ENCODE peak calls at places on chromosomes 4 and X, in five cellular contexts. L is cardiac muscle cell, I is H9, Z is dorsolateral prefrontal cortex, Q is GM20000. Y is an unnamed sample.

GRCh38 chrX:2548731-2549423 is 48.1 kb upstream of the DHRSX start:
- DNase-seq in I (peak), Q (no peak), L (no peak), Z (no peak), Y (no peak)

GRCh38 chr4:65918217-65918616 is 247.9 kb upstream of the EPHA5 start:
- DNase-seq in Q (no peak), I (no peak), Z (no peak), L (peak), Y (no peak)

GRCh38 chr4:183337349-183337748 is 15.1 kb upstream of the CLDN24 start:
- DNase-seq in L (no peak), I (no peak), Q (no peak), Z (no peak), Y (no peak)

GRCh38 chrX:134144231-134144630 is 92.8 kb upstream of the CCDC160 start:
- DNase-seq in I (no peak), Z (no peak), L (peak), Q (peak), Y (peak)

GRCh38 chr4:154313004-154313587 is 178.5 kb downstream of the DCHS2 start:
- DNase-seq in I (no peak), Z (no peak), Q (no peak), L (no peak), Y (no peak)

GRCh38 chr4:8286719-8287355 is 17.3 kb downstream of the HTRA3 start:
- DNase-seq in Q (no peak), I (no peak), L (no peak), Z (no peak), Y (no peak)

GRCh38 chr4:159017323-159018036 is 85.4 kb upstream of the RAPGEF2 start:
- DNase-seq in Z (no peak), I (no peak), Q (peak), L (no peak), Y (no peak)

GRCh38 chr4:46506876-46507275 is 116.9 kb upstream of the GABRA2 start:
- DNase-seq in Z (no peak), L (no peak), I (no peak), Q (no peak), Y (no peak)

GRCh38 chrX:108020631-108021030 is 24.2 kb upstream of the VSIG1 start:
- DNase-seq in L (peak), I (no peak), Z (no peak), Q (peak), Y (peak)

GRCh38 chrX:154396948-154397887 is 959 bp upstream of the RPL10 start:
- DNase-seq in L (peak), Q (peak), Z (no peak), I (peak), Y (peak)

GRCh38 chr4:107760281-107760947 is 40.4 kb upstream of the PAPSS1 start:
- DNase-seq in Z (no peak), L (peak), Q (no peak), I (no peak), Y (no peak)

GRCh38 chr4:78704317-78704716 is 71.8 kb upstream of the BMP2K start:
- DNase-seq in Q (no peak), I (no peak), Z (no peak), L (no peak), Y (no peak)

GRCh38 chr4:154160925-154161324 is 330.7 kb downstream of the DCHS2 start:
- DNase-seq in Z (no peak), Q (no peak), L (no peak), I (no peak), Y (no peak)

GRCh38 chr4:6200922-6201362 is 593 bp upstream of the JAKMIP1 start:
- DNase-seq in Q (peak), I (no peak), L (no peak), Z (no peak), Y (no peak)

GRCh38 chr4:89312066-89312465 is 4.5 kb upstream of the GPRIN3 start:
- DNase-seq in I (no peak), L (no peak), Q (no peak), Z (no peak), Y (no peak)

GRCh38 chr4:88818650-88819470 is 121.2 kb upstream of the NAP1L5 start:
- DNase-seq in Z (peak), L (peak), I (peak), Q (peak), Y (peak)

GRCh38 chr4:187999406-187999932 is 3.9 kb downstream of the ZFP42 start:
- DNase-seq in I (no peak), L (no peak), Z (no peak), Q (no peak), Y (no peak)

GRCh38 chr4:12926189-12927066 is 557.7 kb downstream of the RAB28 start:
- DNase-seq in Z (no peak), I (no peak), Q (no peak), L (peak), Y (no peak)

GRCh38 chrX:149962859-149963757 is 24.8 kb upstream of the EOLA2 start:
- DNase-seq in Q (peak), I (peak), L (peak), Z (peak), Y (peak)

GRCh38 chrX:132443196-132443595 is 45.6 kb downstream of the MBNL3 start:
- DNase-seq in Q (no peak), L (no peak), Z (no peak), I (no peak), Y (no peak)

GRCh38 chrX:13898603-13899002 is 81.7 kb upstream of the GPM6B start:
- DNase-seq in I (no peak), L (no peak), Q (no peak), Z (no peak), Y (no peak)

GRCh38 chr4:132063829-132064228 is 1085.3 kb upstream of the PCDH10 start:
- DNase-seq in L (no peak), I (no peak), Z (no peak), Q (no peak), Y (no peak)

GRCh38 chr4:137755033-137755471 is 222.8 kb upstream of the PCDH18 start:
- DNase-seq in Z (no peak), L (no peak), Q (no peak), I (no peak), Y (no peak)

GRCh38 chr4:109298279-109299010 is 4.0 kb downstream of the COL25A1 start:
- DNase-seq in L (peak), Q (peak), Z (no peak), I (no peak), Y (no peak)
- TF ChIP-seq CTCF in L (peak), Q (no peak), Z (peak), I (peak), Y (peak)

DNA sequence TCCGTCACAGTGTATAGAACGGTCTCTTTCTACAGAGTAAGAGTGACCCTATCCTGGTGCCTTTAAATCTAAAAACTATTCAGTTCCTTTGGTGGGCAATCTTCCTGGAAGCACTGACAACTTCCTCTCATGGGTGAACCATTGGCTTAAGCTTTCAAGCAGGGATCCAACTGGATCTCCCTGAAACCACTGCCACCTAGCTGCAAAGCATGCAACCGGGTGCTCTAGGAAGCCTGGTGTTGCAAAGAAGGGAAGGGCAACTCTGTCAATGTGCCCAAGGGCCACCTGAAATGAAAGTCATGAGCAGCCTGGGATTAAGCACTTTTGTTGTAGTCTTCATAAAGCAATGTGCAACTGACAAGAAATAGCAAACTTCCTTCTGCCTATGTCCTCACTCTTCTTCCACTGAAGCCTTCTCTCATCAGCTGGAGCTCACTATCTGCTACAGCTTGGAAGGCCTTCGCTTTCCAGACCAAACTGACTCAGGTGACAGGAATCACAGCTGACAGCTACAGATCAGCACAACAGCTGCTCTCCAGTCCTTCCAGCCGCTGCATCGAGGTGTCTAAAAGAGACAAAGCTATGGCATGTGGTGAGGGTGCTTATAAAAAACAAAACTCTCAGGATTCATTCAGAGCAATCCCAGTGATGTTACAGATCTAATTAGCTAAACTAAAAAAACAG is 46.1 kb downstream of the SETD7 start:
- DNase-seq in L (peak), Z (peak), I (peak), Q (no peak), Y (no peak)
- TF ChIP-seq CTCF in L (peak), Z (peak), I (peak), Q (peak), Y (peak)

GRCh38 chr4:9765091-9765490 is 16.3 kb upstream of the DRD5 start:
- DNase-seq in L (peak), Q (peak), I (peak), Z (no peak), Y (peak)
- TF ChIP-seq CTCF in L (peak), Q (peak), I (peak), Z (peak), Y (peak)

DNA sequence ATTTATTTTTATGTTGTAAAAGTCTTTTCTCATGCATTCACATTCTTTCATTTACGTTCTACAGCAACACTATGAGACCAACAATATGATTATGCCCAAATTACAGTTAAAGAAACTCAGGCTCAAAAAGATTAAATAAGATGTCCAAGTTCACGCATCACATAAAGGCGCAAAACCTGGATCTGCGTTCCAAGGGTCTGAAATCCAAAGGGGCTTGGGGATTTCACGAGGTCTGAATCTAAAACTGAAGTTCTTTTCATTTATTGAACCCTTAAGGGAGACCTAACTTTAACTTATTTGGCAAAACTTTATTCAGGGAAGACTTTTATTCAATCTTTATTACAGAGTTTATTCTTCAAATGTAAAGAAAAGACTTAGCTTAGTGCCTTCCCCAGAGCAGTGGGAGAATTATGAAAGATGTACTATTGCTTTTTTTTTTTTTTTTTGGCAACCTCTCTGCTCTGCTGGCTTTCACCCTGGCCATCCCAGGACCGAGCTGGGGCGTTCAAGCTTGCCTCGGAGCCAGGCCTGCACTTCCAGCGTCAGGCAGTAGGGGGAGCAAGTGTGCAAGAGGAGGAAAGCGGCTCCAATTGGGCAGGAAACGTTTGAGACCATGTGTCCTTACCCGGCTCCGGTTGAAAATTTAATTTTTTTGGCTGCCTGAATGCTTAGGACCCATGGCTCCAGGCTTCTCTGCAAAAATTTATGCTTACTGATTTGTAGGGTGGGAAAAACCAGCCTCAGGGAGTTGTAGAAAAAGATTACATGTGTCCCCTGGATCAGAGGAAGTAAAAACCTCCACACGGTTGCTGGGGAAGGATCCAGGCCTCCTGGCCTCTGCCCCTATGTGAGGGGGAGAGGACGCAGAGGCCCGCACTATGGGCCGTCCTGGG is 344.3 kb upstream of the KLF3 start:
- DNase-seq in L (peak), Z (peak), I (peak), Q (peak), Y (peak)
- TF ChIP-seq CTCF in L (peak), Z (peak), I (peak), Q (peak), Y (peak)

GRCh38 chr4:98030059-98030458 is 113.2 kb downstream of the STPG2 start:
- DNase-seq in Q (no peak), Z (no peak), L (no peak), I (no peak), Y (no peak)

GRCh38 chr4:98026362-98026761 is 116.9 kb downstream of the STPG2 start:
- DNase-seq in Q (no peak), I (no peak), L (no peak), Z (no peak), Y (no peak)

DNA sequence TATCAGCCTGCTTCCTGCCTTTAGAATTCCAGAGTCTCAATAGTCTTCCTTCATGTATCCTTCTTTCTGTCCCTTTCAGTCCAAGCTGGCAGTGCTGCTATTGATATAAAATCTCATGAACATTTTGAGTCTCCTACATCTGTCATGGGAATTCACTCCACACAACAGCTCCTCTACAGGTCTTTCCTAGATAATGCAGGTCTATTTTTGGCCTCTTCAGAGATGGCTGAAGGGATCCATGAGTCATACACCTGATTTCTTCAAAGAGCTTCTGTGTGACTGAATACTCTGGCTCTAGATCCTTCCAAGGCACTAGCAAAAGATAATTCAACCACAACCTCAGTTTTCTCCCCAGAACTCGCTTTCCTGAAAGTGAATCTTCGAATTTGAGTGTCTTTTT is 115.4 kb downstream of the STPG2 start:
- DNase-seq in Q (no peak), L (peak), Z (no peak), I (no peak), Y (no peak)
- TF ChIP-seq CTCF in Q (no peak), L (no peak), Z (no peak), I (peak), Y (no peak)

GRCh38 chrX:68878977-68879376 is 50.2 kb downstream of the EFNB1 start:
- DNase-seq in Z (no peak), I (no peak), L (no peak), Q (no peak), Y (no peak)

GRCh38 chrX:68877606-68878005 is 48.8 kb downstream of the EFNB1 start:
- DNase-seq in I (no peak), Z (no peak), L (no peak), Q (no peak), Y (no peak)

GRCh38 chrX:68883800-68884199 is 55.0 kb downstream of the EFNB1 start:
- DNase-seq in Z (no peak), L (no peak), I (no peak), Q (no peak), Y (no peak)

GRCh38 chrX:68880846-68881513 is 52.2 kb downstream of the EFNB1 start:
- DNase-seq in I (peak), Z (no peak), Q (no peak), L (peak), Y (no peak)

DNA sequence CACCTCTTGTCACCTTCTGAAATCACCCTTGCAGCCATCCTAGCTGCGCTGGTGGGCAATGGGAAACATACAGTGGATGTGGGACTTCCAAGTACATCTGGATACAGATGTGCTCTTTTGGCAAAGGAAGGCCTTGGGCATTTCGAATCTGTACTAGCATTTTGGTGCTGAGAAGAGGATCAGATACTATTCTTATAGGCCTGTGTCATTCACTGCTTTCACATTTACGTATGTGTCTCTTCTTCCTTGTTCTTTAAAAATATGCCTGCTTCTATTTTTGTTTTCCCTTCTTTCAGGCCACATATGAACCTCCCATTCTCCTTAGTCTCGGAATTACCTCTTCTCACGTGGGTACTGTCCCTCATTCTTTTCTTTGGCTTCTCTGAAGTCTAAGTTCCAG is 53.1 kb downstream of the EFNB1 start:
- DNase-seq in I (no peak), Q (no peak), L (no peak), Z (no peak), Y (no peak)
- TF ChIP-seq CTCF in I (no peak), Q (no peak), L (no peak), Z (no peak), Y (no peak)

GRCh38 chrX:17944833-17945497 is 83.9 kb upstream of the RAI2 start:
- DNase-seq in I (no peak), Q (peak), L (peak), Z (no peak), Y (peak)
- TF ChIP-seq CTCF in I (peak), Q (peak), L (peak), Z (no peak), Y (peak)

GRCh38 chr4:146340798-146341197 is 126.5 kb downstream of the REELD1 start:
- DNase-seq in Z (no peak), I (no peak), L (peak), Q (no peak), Y (peak)

GRCh38 chr4:146343776-146344175 is 129.4 kb downstream of the REELD1 start:
- DNase-seq in I (no peak), L (no peak), Q (no peak), Z (no peak), Y (no peak)

GRCh38 chr4:146343199-146343598 is 128.9 kb downstream of the REELD1 start:
- DNase-seq in Q (no peak), L (no peak), I (no peak), Z (no peak), Y (no peak)

GRCh38 chr4:146346276-146346675 is 131.9 kb downstream of the REELD1 start:
- DNase-seq in L (no peak), I (no peak), Z (no peak), Q (peak), Y (peak)

DNA sequence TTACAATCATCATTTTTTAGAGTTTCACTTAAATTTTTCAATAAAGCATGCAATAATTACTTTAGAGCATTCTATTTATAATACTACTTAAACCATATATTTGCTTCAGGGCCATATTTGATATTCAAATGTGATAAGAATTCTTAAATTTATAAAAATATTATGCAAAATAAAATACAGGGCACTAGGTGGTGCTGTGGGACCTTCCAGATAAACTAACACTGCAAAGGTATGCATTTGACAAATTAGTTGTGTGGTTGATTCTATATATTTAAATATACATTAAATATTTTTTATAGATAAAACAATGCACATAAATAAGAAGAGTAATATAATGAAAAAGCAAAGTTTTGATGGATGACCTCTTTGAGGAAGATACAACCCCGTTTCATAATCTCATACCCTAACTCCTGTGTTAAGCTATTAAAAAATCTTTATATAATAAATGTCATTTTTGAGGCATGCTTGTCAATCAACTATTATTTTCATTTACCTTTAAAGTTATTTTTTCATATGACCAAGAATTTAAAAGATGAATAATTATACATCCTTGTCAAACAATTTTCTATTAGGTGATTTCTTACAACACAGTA is 128.4 kb downstream of the REELD1 start:
- DNase-seq in Q (peak), Z (no peak), L (peak), I (no peak), Y (peak)
- TF ChIP-seq CTCF in Q (no peak), Z (peak), L (peak), I (peak), Y (peak)

GRCh38 chr4:76105652-76106051 is 31.1 kb downstream of the ART3 start:
- DNase-seq in Q (no peak), I (no peak), L (no peak), Z (no peak), Y (no peak)
- TF ChIP-seq CTCF in Q (no peak), I (no peak), L (no peak), Z (no peak), Y (no peak)

Y was measured in GM13977.